ENCODE peak calls at places on chromosomes 1 and 21, in ten cellular contexts. L, Q, N, V, W, Y, B, Z, X and G are unnamed samples.

GRCh38 chr1:4652631-4653327 is 1.6 kb upstream of the AJAP1 start:
- DNase-seq in Q (peak), X (peak), V (peak), L (no peak), Y (peak), B (no peak), N (peak), W (peak), Z (no peak), G (peak)

GRCh38 chr1:41358152-41358937 is 2.9 kb upstream of the FOXO6 start:
- DNase-seq in N (no peak), L (no peak), V (no peak), B (peak), Z (no peak), Y (peak), W (peak), Q (no peak), X (no peak), G (peak)

GRCh38 chr1:228379165-228379460 is 27.5 kb downstream of the TRIM11 start:
- DNase-seq in B (peak), W (no peak), Z (no peak), N (peak), X (peak), Q (no peak), V (no peak), L (no peak), Y (no peak), G (no peak)

GRCh38 chr21:45264919-45265515 is 22.7 kb downstream of the POFUT2 start:
- DNase-seq in L (peak), Y (no peak), X (no peak), B (no peak), V (no peak), Q (peak), Z (no peak), W (no peak), N (no peak), G (peak)

GRCh38 chr1:205570796-205571537 is 60.8 kb downstream of the ELK4 start:
- DNase-seq in Q (no peak), Y (no peak), N (no peak), B (no peak), X (no peak), W (no peak), Z (no peak), V (peak), L (no peak), G (peak)

GRCh38 chr21:45552696-45553391 is 10.6 kb upstream of the SLC19A1 start:
- DNase-seq in Z (no peak), B (no peak), X (no peak), L (no peak), Q (no peak), W (peak), Y (no peak), V (no peak), N (no peak), G (no peak)

GRCh38 chr1:20147846-20148570 is 8.9 kb downstream of the PLA2G2F start:
- DNase-seq in L (no peak), V (peak), W (no peak), X (no peak), Z (no peak), Q (no peak), Y (no peak), N (no peak), B (no peak), G (no peak)

GRCh38 chr1:42368096-42368795 is 12.3 kb upstream of the RIMKLA start:
- DNase-seq in W (no peak), Z (no peak), N (peak), B (no peak), Q (no peak), V (no peak), L (no peak), X (no peak), Y (no peak), G (no peak)

GRCh38 chr1:115086176-115086830 is 3.0 kb downstream of the TSPAN2 start:
- DNase-seq in L (no peak), W (no peak), Z (no peak), Y (no peak), X (no peak), Q (no peak), V (no peak), B (no peak), N (no peak), G (no peak)

GRCh38 chr1:21865943-21866628 is 54.0 kb downstream of the LDLRAD2 start:
- DNase-seq in Y (no peak), X (peak), L (no peak), Q (peak), Z (no peak), N (no peak), V (peak), W (no peak), B (no peak), G (no peak)

GRCh38 chr1:154847891-154848290 is 22.2 kb downstream of the KCNN3 start:
- DNase-seq in N (no peak), Z (no peak), W (no peak), V (no peak), Q (no peak), L (no peak), Y (peak), X (no peak), B (no peak), G (no peak)

GRCh38 chr1:179550753-179551682 is 24.7 kb downstream of the NPHS2 start:
- DNase-seq in Q (no peak), Z (no peak), L (no peak), W (no peak), B (peak), N (no peak), Y (no peak), X (no peak), V (no peak), G (no peak)

GRCh38 chr1:30322859-30323257 is 400.5 kb downstream of the MATN1 start:
- DNase-seq in X (no peak), V (no peak), N (no peak), L (no peak), W (no peak), Z (no peak), Y (no peak), B (no peak), Q (no peak), G (peak)
- TF ChIP-seq CTCF in X (no peak), V (no peak), N (no peak), L (no peak), W (no peak), Z (no peak), Y (no peak), B (no peak), Q (no peak), G (no peak)

GRCh38 chr21:37460196-37460595 is 93.6 kb downstream of the DYRK1A start:
- DNase-seq in X (no peak), Q (peak), V (no peak), W (no peak), L (no peak), Y (no peak), N (no peak), Z (no peak), B (no peak), G (no peak)
- TF ChIP-seq CTCF in X (peak), Q (no peak), V (no peak), W (no peak), L (no peak), Y (no peak), N (no peak), Z (no peak), B (peak), G (peak)

DNA sequence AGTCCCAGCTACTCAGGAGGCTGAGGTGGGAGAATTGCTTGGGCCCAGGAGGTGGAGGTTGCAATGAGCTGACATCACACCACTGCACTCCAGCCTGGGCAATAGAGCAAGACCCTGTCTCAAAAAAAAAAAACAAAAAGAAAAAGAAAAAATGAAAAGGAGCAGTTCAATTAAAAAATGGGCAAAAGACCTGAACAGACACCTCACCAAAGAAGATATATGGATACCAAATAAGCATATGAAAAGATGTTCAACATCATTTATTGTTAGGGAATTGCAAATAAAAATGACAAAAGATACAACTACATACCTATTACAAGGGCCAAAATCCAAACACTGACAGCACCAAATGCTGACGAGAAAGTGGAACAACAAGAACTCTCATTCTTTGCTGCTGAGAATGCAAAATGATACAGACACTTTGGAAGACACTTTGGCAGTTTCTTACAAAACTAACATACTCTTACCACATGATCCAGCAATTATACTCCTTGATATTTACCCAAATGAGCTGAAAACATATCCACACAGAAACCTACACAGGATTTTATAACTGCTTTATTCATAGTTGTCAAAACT is 28.7 kb upstream of the ATP5PO start:
- DNase-seq in Y (no peak), V (no peak), Q (no peak), Z (no peak), N (no peak), W (no peak), B (no peak), L (no peak), X (no peak), G (no peak)
- TF ChIP-seq CTCF in Y (no peak), V (no peak), Q (no peak), Z (no peak), N (no peak), W (no peak), B (no peak), L (no peak), X (no peak), G (no peak)

GRCh38 chr1:248696261-248696660 is 6.3 kb downstream of the OR14I1 start:
- DNase-seq in Y (no peak), B (no peak), Z (no peak), N (peak), Q (no peak), W (no peak), V (no peak), L (no peak), X (no peak), G (no peak)
- TF ChIP-seq CTCF in Y (no peak), B (no peak), Z (no peak), N (no peak), Q (no peak), W (peak), V (peak), L (no peak), X (no peak), G (no peak)

GRCh38 chr1:162873671-162874666 is 13.0 kb upstream of the CCDC190 start:
- DNase-seq in B (peak), X (no peak), W (no peak), Z (no peak), L (no peak), V (no peak), Y (no peak), Q (no peak), N (peak), G (no peak)
- TF ChIP-seq CTCF in B (peak), X (no peak), W (no peak), Z (no peak), L (no peak), V (no peak), Y (no peak), Q (no peak), N (no peak), G (no peak)

DNA sequence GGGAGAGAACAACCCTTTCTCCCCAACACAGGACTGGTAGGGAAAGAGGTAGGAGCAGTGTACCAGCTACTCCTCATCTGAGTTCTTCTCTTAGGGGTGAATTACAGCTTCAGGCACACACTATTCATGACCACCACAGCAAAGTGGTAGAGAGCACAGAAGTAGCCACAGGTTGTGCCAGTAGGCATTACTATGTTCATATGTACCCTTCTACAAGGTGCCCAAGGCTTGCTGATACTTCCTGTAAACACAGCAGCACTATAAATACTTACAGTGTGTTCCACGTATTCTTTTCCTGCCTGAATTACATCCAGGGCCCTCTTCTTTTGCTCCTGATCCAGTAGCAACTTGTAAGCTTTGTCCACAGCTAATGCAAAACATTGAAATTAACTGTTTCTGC is 23.1 kb downstream of the DNAJC8 start:
- DNase-seq in X (no peak), W (no peak), Y (no peak), Z (no peak), N (no peak), B (no peak), L (no peak), Q (no peak), V (no peak), G (no peak)
- TF ChIP-seq CTCF in X (no peak), W (no peak), Y (no peak), Z (no peak), N (no peak), B (no peak), L (no peak), Q (no peak), V (no peak), G (no peak)

GRCh38 chr1:37850352-37850955 is 8.9 kb downstream of the MTF1 start:
- DNase-seq in W (no peak), Q (no peak), X (no peak), B (no peak), L (no peak), V (no peak), Z (no peak), N (no peak), Y (no peak), G (no peak)

GRCh38 chr1:37851271-37851670 is 8.1 kb downstream of the MTF1 start:
- DNase-seq in Z (no peak), W (no peak), N (no peak), Y (no peak), V (no peak), X (no peak), Q (no peak), B (no peak), L (no peak), G (no peak)

GRCh38 chr1:37846634-37847339 is 12.6 kb downstream of the MTF1 start:
- DNase-seq in B (no peak), W (no peak), X (no peak), V (no peak), Q (no peak), Z (no peak), Y (no peak), N (no peak), L (no peak), G (no peak)

GRCh38 chr1:37851782-37852210 is 7.6 kb downstream of the MTF1 start:
- DNase-seq in X (no peak), Z (no peak), W (no peak), V (no peak), L (no peak), N (no peak), Q (no peak), B (no peak), Y (no peak), G (no peak)

DNA sequence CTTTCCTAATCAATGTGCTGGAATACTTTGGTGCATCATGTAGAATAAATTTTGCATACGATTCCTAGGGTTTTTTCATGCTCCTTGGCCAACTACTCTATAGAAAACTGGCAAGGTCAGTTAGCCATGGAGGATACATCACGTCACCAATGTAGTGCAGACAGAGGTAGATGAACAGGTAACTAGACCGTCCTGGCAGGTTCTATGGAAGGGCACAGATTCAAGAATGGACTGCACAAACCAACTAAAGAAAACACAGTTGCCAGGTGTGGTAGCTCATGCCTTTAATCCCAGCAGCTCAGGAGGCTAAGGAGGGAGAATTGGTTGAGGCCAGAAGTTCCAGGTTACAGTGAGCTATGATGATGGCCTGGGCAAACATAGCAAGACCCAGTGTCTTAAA is 9.9 kb downstream of the MTF1 start:
- DNase-seq in Y (no peak), W (no peak), X (no peak), V (no peak), Q (no peak), L (no peak), Z (no peak), B (no peak), N (no peak), G (no peak)
- TF ChIP-seq CTCF in Y (no peak), W (no peak), X (no peak), V (no peak), Q (no peak), L (no peak), Z (no peak), B (no peak), N (no peak), G (no peak)

DNA sequence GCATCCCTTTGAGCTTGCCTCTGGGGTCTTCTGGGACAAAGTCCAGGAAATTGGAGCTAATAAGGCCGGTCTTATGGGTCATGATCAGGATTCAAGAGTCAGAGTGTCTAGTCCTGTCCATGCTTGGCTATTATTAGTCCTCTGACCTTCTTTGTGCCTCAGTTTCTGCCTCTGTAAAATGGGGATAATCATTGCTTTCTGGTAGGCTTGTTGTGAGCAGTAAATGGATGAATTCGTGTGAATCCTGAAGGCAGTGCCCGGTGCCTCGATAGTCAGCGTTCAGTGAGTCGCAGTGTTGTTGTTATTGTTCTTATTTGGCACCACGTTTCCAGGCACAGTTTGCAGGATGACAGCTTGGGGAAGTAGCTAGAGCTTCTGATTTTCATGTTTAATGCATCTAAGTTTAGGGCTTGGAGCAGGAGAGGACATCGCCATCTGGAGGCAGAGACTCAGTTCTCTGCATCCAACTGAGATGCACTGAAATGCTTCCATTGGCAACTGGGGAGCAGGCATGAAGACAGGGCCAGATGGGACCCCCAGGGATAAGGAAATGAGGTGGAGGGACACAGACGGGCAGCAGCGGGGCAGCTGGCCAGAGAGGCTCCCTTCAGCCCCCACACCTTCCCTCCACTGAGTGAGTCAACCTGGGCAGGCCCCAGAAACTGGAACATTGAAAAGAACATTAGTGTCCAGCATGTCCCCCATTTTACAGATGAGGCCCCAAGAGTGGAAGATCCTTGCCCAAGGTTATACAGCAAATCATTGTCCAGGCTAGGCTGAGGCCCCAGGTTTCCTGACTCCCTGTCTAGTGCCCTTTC is 160.3 kb downstream of the PTPRU start:
- DNase-seq in Y (no peak), W (no peak), Q (no peak), X (no peak), L (no peak), V (no peak), Z (no peak), N (no peak), B (no peak), G (no peak)
- TF ChIP-seq CTCF in Y (no peak), W (no peak), Q (no peak), X (no peak), L (no peak), V (no peak), Z (no peak), N (no peak), B (peak), G (peak)

GRCh38 chr1:195345149-195345548 is 1263.1 kb downstream of the KCNT2 start:
- DNase-seq in V (no peak), L (no peak), X (peak), B (no peak), Y (no peak), W (no peak), N (no peak), Q (peak), Z (no peak), G (no peak)
- TF ChIP-seq CTCF in V (no peak), L (no peak), X (peak), B (no peak), Y (no peak), W (no peak), N (no peak), Q (peak), Z (no peak), G (peak)